ENCODE peak calls at places on chromosome 7, in nine cellular contexts. B is nephron progenitor cell; O is GDM1; M is EL; Z is coronary artery; P is CD4-positive, alpha-beta T cell; V is mucosa of gallbladder; N is IMR-90; L is amniotic stem cell. R is an unnamed sample.

GRCh38 chr7:27586825-27587224 is 75.9 kb downstream of the HIBADH start:
- DNase-seq in M (no peak), V (no peak), Z (no peak), O (no peak), P (no peak), B (no peak), N (no peak), L (no peak), R (no peak)

GRCh38 chr7:134941185-134941900 is 45.0 kb upstream of the AGBL3 start:
- DNase-seq in Z (no peak), L (peak), B (no peak), P (no peak), N (peak), V (peak), M (peak), O (no peak), R (peak)

GRCh38 chr7:19900118-19900517 is 126.7 kb upstream of the TMEM196 start:
- DNase-seq in N (no peak), B (no peak), O (no peak), V (no peak), P (no peak), Z (no peak), M (no peak), L (no peak), R (no peak)

GRCh38 chr7:73841689-73842247 is 548 bp downstream of the METTL27 start:
- DNase-seq in O (no peak), V (no peak), Z (no peak), L (no peak), M (no peak), P (no peak), B (no peak), N (no peak), R (no peak)

GRCh38 chr7:129085148-129085547 is 30.2 kb upstream of the TNPO3 start:
- DNase-seq in V (no peak), N (no peak), Z (no peak), L (no peak), O (no peak), P (no peak), B (no peak), M (no peak), R (no peak)

GRCh38 chr7:145644426-145645154 is 472.0 kb upstream of the CNTNAP2 start:
- DNase-seq in B (no peak), N (no peak), Z (no peak), O (no peak), P (no peak), M (no peak), L (no peak), V (no peak), R (no peak)

GRCh38 chr7:15821484-15822122 is 135.1 kb upstream of the MEOX2 start:
- DNase-seq in N (no peak), M (peak), O (no peak), P (no peak), B (no peak), V (no peak), Z (no peak), L (no peak), R (no peak)

GRCh38 chr7:2242541-2243482 is 786 bp downstream of the NUDT1 start:
- DNase-seq in V (no peak), O (no peak), P (no peak), B (peak), N (peak), L (no peak), M (peak), Z (no peak), R (no peak)

GRCh38 chr7:885893-886625 is 9.7 kb downstream of the GET4 start:
- DNase-seq in V (no peak), O (no peak), P (no peak), M (no peak), Z (no peak), N (no peak), L (no peak), B (no peak), R (no peak)

GRCh38 chr7:117111532-117111931 is 158.2 kb downstream of the ST7 start:
- DNase-seq in V (no peak), P (no peak), B (no peak), N (no peak), M (no peak), L (no peak), Z (no peak), O (no peak), R (no peak)

GRCh38 chr7:10973942-10974716 is 457 bp downstream of the PHF14 start:
- DNase-seq in V (peak), L (no peak), M (peak), Z (peak), P (no peak), N (peak), B (peak), O (peak), R (peak)

GRCh38 chr7:142025896-142026295 is 30.2 kb downstream of the MGAM start:
- DNase-seq in N (no peak), P (no peak), M (peak), B (no peak), L (no peak), V (no peak), Z (no peak), O (no peak), R (peak)

GRCh38 chr7:104584620-104585019 is 256.2 kb downstream of the LHFPL3 start:
- DNase-seq in N (no peak), P (no peak), B (no peak), O (no peak), M (no peak), Z (no peak), L (no peak), V (no peak), R (peak)

GRCh38 chr7:20596653-20597052 is 18.8 kb upstream of the ABCB5 start:
- DNase-seq in M (peak), B (no peak), L (peak), Z (no peak), O (no peak), N (peak), P (no peak), V (no peak), R (peak)

GRCh38 chr7:100662377-100662776 is 6.1 kb upstream of the ACTL6B start:
- DNase-seq in Z (no peak), M (no peak), O (no peak), L (no peak), V (no peak), N (no peak), B (no peak), P (no peak), R (no peak)

GRCh38 chr7:98254951-98255610 is 3.0 kb upstream of the TECPR1 start:
- DNase-seq in Z (no peak), O (no peak), V (no peak), L (no peak), N (no peak), M (no peak), P (no peak), B (no peak), R (no peak)

GRCh38 chr7:122255454-122255853 is 49.1 kb downstream of the FEZF1 start:
- DNase-seq in Z (no peak), L (no peak), O (no peak), V (no peak), P (no peak), M (no peak), B (no peak), N (no peak), R (no peak)

GRCh38 chr7:14252458-14252857 is 263.0 kb upstream of the ETV1 start:
- DNase-seq in N (no peak), L (no peak), B (no peak), Z (no peak), M (no peak), O (no peak), V (no peak), P (no peak), R (no peak)

GRCh38 chr7:1920266-1920681 is 250.2 kb downstream of the ELFN1 start:
- DNase-seq in N (no peak), V (no peak), Z (no peak), L (no peak), P (peak), M (no peak), B (no peak), O (peak), R (no peak)

GRCh38 chr7:121797283-121798037 is 75.5 kb upstream of the PTPRZ1 start:
- DNase-seq in N (no peak), B (no peak), M (no peak), O (no peak), P (no peak), V (no peak), L (no peak), Z (no peak), R (peak)

GRCh38 chr7:122100021-122100420 is 44.0 kb downstream of the AASS start:
- DNase-seq in O (no peak), L (no peak), V (no peak), N (peak), M (no peak), P (no peak), Z (no peak), B (no peak), R (no peak)